ENCODE peak calls at places on chromosomes 5 and 9, in four cellular contexts. One of them, this sample, is unnamed.

GRCh38 chr5:125093776-125094175 is 347.3 kb upstream of the ZNF608 start:
- DNase-seq in IMR-90: peak
- DNase-seq in trophoblast cell: no peak
- DNase-seq in H1: no peak
- DNase-seq in this sample: no peak

GRCh38 chr5:32004404-32004803 is 169.7 kb downstream of the GOLPH3 start:
- DNase-seq in IMR-90: no peak
- DNase-seq in trophoblast cell: no peak
- DNase-seq in H1: no peak
- DNase-seq in this sample: no peak

GRCh38 chr5:88269222-88269771 is 652 bp upstream of the TMEM161B start:
- DNase-seq in IMR-90: peak
- DNase-seq in trophoblast cell: no peak
- DNase-seq in H1: no peak
- DNase-seq in this sample: no peak

GRCh38 chr5:1212881-1213280 is 11.5 kb downstream of the SLC6A19 start:
- DNase-seq in IMR-90: no peak
- DNase-seq in trophoblast cell: no peak
- DNase-seq in H1: no peak
- DNase-seq in this sample: no peak

GRCh38 chr9:122346478-122347347 is 24.1 kb upstream of the PTGS1 start:
- DNase-seq in IMR-90: no peak
- DNase-seq in trophoblast cell: peak
- DNase-seq in H1: peak
- DNase-seq in this sample: no peak

GRCh38 chr5:83172655-83173054 is 95.3 kb downstream of the XRCC4 start:
- DNase-seq in IMR-90: no peak
- DNase-seq in trophoblast cell: no peak
- DNase-seq in H1: no peak
- DNase-seq in this sample: no peak

GRCh38 chr9:96116275-96117051 is 185.5 kb downstream of the HSD17B3 start:
- DNase-seq in IMR-90: no peak
- DNase-seq in trophoblast cell: no peak
- DNase-seq in H1: no peak
- DNase-seq in this sample: no peak

GRCh38 chr9:81666123-81666522 is 23.2 kb downstream of the TLE1 start:
- DNase-seq in IMR-90: no peak
- DNase-seq in trophoblast cell: no peak
- DNase-seq in H1: no peak
- DNase-seq in this sample: no peak

GRCh38 chr5:113166285-113166684 is 189.7 kb downstream of the DCP2 start:
- DNase-seq in IMR-90: peak
- DNase-seq in trophoblast cell: no peak
- DNase-seq in H1: no peak
- DNase-seq in this sample: no peak

GRCh38 chr5:163889369-163889768 is 383.9 kb downstream of the MAT2B start:
- DNase-seq in IMR-90: peak
- DNase-seq in trophoblast cell: no peak
- DNase-seq in H1: no peak
- DNase-seq in this sample: no peak

GRCh38 chr9:134236935-134237629 is 72.7 kb upstream of the RNU6ATAC start:
- DNase-seq in IMR-90: no peak
- DNase-seq in trophoblast cell: no peak
- DNase-seq in H1: no peak
- DNase-seq in this sample: no peak
- H4K8ac ChIP-seq in IMR-90: peak
- H4K8ac ChIP-seq in trophoblast cell: no peak
- H4K8ac ChIP-seq in H1: no peak
- H4K8ac ChIP-seq in this sample: no peak

DNA sequence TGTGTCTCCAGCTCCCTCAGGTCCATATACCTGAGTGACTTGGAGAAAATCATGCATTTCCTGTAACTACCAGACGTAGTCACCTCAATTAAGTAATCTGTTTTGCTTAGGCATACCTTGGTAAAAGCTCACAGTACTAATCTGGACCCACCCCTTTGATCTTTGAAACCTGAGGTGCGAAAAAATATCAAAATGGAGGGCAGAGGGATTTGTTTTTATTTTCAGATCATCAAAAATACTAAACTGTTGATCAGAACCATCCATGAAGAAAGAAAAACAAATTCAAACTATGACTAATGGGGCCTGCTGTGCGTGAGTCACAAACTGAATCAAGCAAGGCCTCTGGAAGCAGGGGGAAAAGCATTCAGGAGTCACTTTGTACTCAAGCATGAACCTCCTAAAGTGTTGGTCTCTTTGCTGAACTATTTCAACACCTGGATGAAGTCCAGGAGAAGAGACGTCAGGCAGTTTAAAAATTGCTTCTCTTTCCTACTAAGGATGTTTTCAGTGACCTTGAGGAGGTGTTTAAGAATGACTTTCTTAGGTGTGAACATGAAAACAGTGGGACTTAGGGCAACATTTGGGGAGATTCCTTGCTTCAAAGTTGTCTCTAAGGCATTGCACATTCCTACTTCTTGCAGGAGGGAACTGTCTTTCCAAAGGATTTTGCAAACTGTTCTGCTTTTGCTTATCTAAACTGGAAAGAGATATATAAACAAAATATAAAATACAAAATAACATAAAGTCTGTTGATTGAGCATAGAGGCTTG is 76.3 kb downstream of the MUSK start:
- DNase-seq in IMR-90: peak
- DNase-seq in trophoblast cell: no peak
- DNase-seq in H1: no peak
- DNase-seq in this sample: no peak
- H2AFZ ChIP-seq in IMR-90: no peak
- H2AFZ ChIP-seq in trophoblast cell: no peak
- H2AFZ ChIP-seq in H1: peak
- H2AFZ ChIP-seq in this sample: peak

GRCh38 chr5:72557576-72558336 is 50.5 kb upstream of the ZNF366 start:
- DNase-seq in IMR-90: no peak
- DNase-seq in trophoblast cell: no peak
- DNase-seq in H1: no peak
- DNase-seq in this sample: no peak

GRCh38 chr5:72557147-72557501 is 49.9 kb upstream of the ZNF366 start:
- DNase-seq in IMR-90: no peak
- DNase-seq in trophoblast cell: no peak
- DNase-seq in H1: no peak
- DNase-seq in this sample: no peak

GRCh38 chr5:72554897-72555296 is 47.7 kb upstream of the ZNF366 start:
- DNase-seq in IMR-90: no peak
- DNase-seq in trophoblast cell: no peak
- DNase-seq in H1: no peak
- DNase-seq in this sample: no peak

GRCh38 chr5:72556351-72557146 is 49.3 kb upstream of the ZNF366 start:
- DNase-seq in IMR-90: peak
- DNase-seq in trophoblast cell: peak
- DNase-seq in H1: peak
- DNase-seq in this sample: peak

DNA sequence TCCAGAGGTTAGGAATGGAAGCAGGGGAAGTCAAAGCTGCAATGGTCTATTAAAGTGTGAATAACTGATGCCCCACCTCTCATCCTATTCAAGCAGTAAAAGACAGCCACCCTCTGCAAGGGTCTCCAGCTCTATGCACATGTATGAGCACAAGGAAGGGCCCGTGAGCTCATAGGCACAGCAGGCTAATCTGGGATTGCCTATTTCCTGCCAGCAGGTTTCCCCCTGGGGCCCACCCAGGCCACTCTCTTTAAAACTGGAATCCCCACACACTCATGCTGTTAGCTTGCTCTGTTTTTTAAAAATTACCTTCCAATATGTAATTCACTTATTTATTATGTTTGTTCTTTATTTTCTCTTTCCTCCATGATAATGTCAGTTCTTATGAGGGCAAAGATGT is 48.7 kb upstream of the ZNF366 start:
- DNase-seq in IMR-90: no peak
- DNase-seq in trophoblast cell: no peak
- DNase-seq in H1: no peak
- DNase-seq in this sample: no peak
- H4K8ac ChIP-seq in IMR-90: no peak
- H4K8ac ChIP-seq in trophoblast cell: peak
- H4K8ac ChIP-seq in H1: no peak
- H4K8ac ChIP-seq in this sample: no peak

GRCh38 chr9:126514037-126514821 is 99.5 kb upstream of the LMX1B start:
- DNase-seq in IMR-90: peak
- DNase-seq in trophoblast cell: peak
- DNase-seq in H1: peak
- DNase-seq in this sample: peak
- H2AFZ ChIP-seq in IMR-90: peak
- H2AFZ ChIP-seq in trophoblast cell: peak
- H2AFZ ChIP-seq in H1: peak
- H2AFZ ChIP-seq in this sample: peak

DNA sequence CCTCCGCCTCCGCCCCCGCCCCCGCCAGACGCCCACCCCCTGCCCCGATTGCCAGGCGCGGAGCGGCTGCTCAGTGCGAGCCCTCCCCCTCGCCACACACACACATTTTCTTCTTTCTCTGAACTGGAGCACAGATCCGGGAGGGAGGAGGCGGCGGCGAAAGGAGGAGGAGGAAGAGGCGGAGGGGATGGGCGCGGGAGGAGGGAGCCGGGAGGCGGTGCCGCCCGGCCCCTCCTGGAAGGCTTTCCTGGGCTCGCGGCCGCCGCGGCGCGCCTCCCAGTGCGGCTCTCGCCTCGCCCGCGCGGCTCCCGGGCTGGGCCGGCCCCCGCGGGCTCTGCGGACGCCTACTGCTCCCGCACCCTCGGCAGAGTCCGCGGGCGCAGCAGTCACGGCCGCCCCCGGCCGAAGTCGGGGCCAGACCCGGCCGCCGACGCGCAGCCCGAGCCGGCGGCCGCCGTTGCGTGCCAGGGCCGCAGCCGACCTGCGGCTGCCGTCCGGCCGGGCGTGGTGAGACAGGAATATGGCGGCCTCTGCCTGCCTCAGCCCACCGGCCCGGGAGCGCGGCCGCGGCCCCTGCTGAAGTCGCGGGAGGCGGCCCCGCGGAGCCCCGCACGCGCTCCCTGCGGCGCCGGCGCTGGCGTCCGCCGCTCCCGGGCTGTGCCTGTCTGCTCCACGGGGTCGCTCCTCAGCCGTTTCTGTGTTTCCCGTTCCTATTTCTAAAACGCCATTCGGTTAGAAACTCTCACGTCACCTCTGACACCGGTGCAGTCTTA is 401 bp upstream of the GNAQ start:
- DNase-seq in IMR-90: peak
- DNase-seq in trophoblast cell: peak
- DNase-seq in H1: peak
- DNase-seq in this sample: peak
- H4K8ac ChIP-seq in IMR-90: peak
- H4K8ac ChIP-seq in trophoblast cell: peak
- H4K8ac ChIP-seq in H1: peak
- H4K8ac ChIP-seq in this sample: no peak

GRCh38 chr5:52796507-52797103 is 8.9 kb downstream of the ITGA1 start:
- DNase-seq in IMR-90: no peak
- DNase-seq in trophoblast cell: no peak
- DNase-seq in H1: no peak
- DNase-seq in this sample: no peak

GRCh38 chr5:52799358-52799982 is 11.8 kb downstream of the ITGA1 start:
- DNase-seq in IMR-90: peak
- DNase-seq in trophoblast cell: peak
- DNase-seq in H1: no peak
- DNase-seq in this sample: peak

GRCh38 chr5:52800394-52801213 is 12.9 kb downstream of the ITGA1 start:
- DNase-seq in IMR-90: peak
- DNase-seq in trophoblast cell: peak
- DNase-seq in H1: peak
- DNase-seq in this sample: no peak

GRCh38 chr5:52799983-52800393 is 12.3 kb downstream of the ITGA1 start:
- DNase-seq in IMR-90: peak
- DNase-seq in trophoblast cell: peak
- DNase-seq in H1: peak
- DNase-seq in this sample: peak

DNA sequence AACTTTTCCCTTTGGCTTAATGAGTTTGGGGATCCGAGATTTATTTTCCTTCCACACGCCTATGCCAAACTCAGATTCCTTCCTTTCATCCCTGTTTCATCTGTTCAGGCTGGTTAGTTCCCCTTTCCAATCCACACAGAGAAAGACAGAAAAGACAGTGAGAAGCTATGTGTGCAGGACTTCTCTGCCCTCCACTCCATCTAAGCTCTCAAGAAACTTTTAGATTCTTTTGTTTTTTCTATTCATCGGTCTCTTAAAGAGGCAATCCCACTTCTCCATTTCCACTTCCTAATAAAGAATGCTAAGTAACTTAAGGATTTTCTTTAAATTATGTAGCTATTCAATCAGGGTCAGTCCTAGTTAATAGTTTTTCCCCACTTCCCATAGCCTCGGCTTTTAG is 11.2 kb downstream of the ITGA1 start:
- DNase-seq in IMR-90: no peak
- DNase-seq in trophoblast cell: no peak
- DNase-seq in H1: no peak
- DNase-seq in this sample: no peak
- H2AFZ ChIP-seq in IMR-90: peak
- H2AFZ ChIP-seq in trophoblast cell: no peak
- H2AFZ ChIP-seq in H1: no peak
- H2AFZ ChIP-seq in this sample: peak

GRCh38 chr9:120870206-120870605 is 6.8 kb downstream of the PHF19 start:
- DNase-seq in IMR-90: no peak
- DNase-seq in trophoblast cell: no peak
- DNase-seq in H1: no peak
- DNase-seq in this sample: no peak
- H4K8ac ChIP-seq in IMR-90: no peak
- H4K8ac ChIP-seq in trophoblast cell: no peak
- H4K8ac ChIP-seq in H1: no peak
- H4K8ac ChIP-seq in this sample: no peak

GRCh38 chr5:16957305-16958165 is 21.4 kb upstream of the MYO10 start:
- DNase-seq in IMR-90: peak
- DNase-seq in trophoblast cell: no peak
- DNase-seq in H1: no peak
- DNase-seq in this sample: no peak
- H2AFZ ChIP-seq in IMR-90: peak
- H2AFZ ChIP-seq in trophoblast cell: no peak
- H2AFZ ChIP-seq in H1: no peak
- H2AFZ ChIP-seq in this sample: no peak

DNA sequence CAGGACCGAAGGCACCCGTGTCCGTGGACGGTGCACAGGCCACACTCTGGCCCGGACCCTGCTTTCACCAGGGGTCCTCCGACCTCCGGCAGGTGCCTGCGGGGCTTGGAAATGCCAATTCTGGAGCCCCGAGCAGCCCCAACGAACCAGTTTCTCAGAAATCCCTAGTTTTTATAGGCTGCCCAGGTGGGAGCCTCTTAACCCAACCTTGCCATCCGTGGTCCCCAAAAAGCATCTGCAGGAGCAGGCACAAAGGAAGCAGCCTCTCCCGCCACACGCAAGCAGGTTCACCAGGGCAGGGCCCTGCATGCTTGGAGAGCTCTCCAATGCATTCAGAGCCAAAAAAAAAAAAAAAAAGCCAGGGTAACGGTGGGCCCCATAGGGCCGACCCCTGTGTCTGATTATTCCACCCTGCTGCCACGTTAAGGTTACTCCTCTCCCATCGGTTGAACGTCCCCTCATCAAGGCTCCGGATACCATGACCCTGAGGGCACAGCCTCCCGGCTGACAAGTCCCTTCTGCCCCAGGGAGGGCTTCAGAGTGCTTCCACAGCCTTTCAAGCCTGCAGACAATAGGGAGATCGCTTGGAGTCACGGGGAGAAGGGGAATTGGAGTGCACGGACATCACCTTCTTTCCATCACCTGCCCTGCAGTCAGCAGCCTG is 796 bp upstream of the TPRN start:
- DNase-seq in IMR-90: no peak
- DNase-seq in trophoblast cell: no peak
- DNase-seq in H1: peak
- DNase-seq in this sample: no peak
- H4K8ac ChIP-seq in IMR-90: peak
- H4K8ac ChIP-seq in trophoblast cell: peak
- H4K8ac ChIP-seq in H1: peak
- H4K8ac ChIP-seq in this sample: no peak